ENCODE peak calls at places on chromosome 10, in five cellular contexts. R is endodermal cell; P is nephron progenitor cell; Z is choroid plexus epithelial cell; M is CD4-positive, alpha-beta T cell. K is an unnamed sample.

GRCh38 chr10:99996934-99997648 is 12.7 kb downstream of the DNMBP start:
- DNase-seq in R (no peak), P (no peak), Z (peak; percentile 62), M (no peak), K (no peak)

GRCh38 chr10:124671486-124672075 is 72.6 kb downstream of the FAM53B start:
- DNase-seq in R (peak; percentile 82), P (peak; percentile 31), Z (peak; percentile 23), M (no peak), K (no peak)

GRCh38 chr10:57579926-57580325 is 687.8 kb downstream of the IPMK start:
- DNase-seq in R (peak; percentile 79), P (no peak), Z (peak; percentile 65), M (no peak), K (no peak)

GRCh38 chr10:29119374-29119773 is 169.5 kb upstream of the LYZL1 start:
- DNase-seq in R (peak; percentile 93), P (peak; percentile 61), Z (peak; percentile 39), M (no peak), K (peak; percentile 34)

GRCh38 chr10:24452030-24452429 is 243.1 kb downstream of the KIAA1217 start:
- DNase-seq in R (no peak), P (no peak), Z (no peak), M (no peak), K (no peak)

GRCh38 chr10:87650838-87651237 is 8.8 kb upstream of the PAPSS2 start:
- DNase-seq in R (no peak), P (no peak), Z (no peak), M (no peak), K (no peak)

GRCh38 chr10:101839421-101840063 is 4.1 kb downstream of the KCNIP2 start:
- DNase-seq in R (peak; percentile 83), P (peak; percentile 71), Z (peak; percentile 36), M (no peak), K (no peak)

GRCh38 chr10:132665946-132666732 is 119.8 kb downstream of the NKX6-2 start:
- DNase-seq in R (no peak), P (no peak), Z (peak; percentile 72), M (no peak), K (no peak)

GRCh38 chr10:102113956-102114857 is 6.0 kb downstream of the LDB1 start:
- DNase-seq in R (peak; percentile 69), P (peak; percentile 53), Z (no peak), M (no peak), K (peak; percentile 17)

GRCh38 chr10:29304259-29305030 is 15.6 kb downstream of the LYZL1 start:
- DNase-seq in R (peak; percentile 87), P (peak; percentile 65), Z (peak; percentile 87), M (no peak), K (peak; percentile 31)

GRCh38 chr10:100109670-100110069 is 28.0 kb upstream of the CPN1 start:
- DNase-seq in R (peak; percentile 79), P (no peak), Z (no peak), M (no peak), K (no peak)

GRCh38 chr10:27844223-27844622 is 98.6 kb upstream of the MKX start:
- DNase-seq in R (no peak), P (no peak), Z (no peak), M (no peak), K (no peak)

GRCh38 chr10:7250236-7250635 is 160.6 kb downstream of the SFMBT2 start:
- DNase-seq in R (no peak), P (no peak), Z (no peak), M (no peak), K (no peak)

GRCh38 chr10:96043895-96044580 is 655 bp downstream of the CCNJ start:
- DNase-seq in R (peak; percentile 84), P (peak; percentile 75), Z (peak; percentile 43), M (peak; percentile 27), K (peak; percentile 39)

GRCh38 chr10:51689536-51689935 is 9.9 kb downstream of the CSTF2T start:
- DNase-seq in R (no peak), P (no peak), Z (no peak), M (no peak), K (no peak)

GRCh38 chr10:15738237-15738928 is 18.7 kb upstream of the ITGA8 start:
- DNase-seq in R (no peak), P (no peak), Z (peak; percentile 58), M (no peak), K (no peak)

GRCh38 chr10:34916368-34916767 is 101.3 kb upstream of the PARD3 start:
- DNase-seq in R (no peak), P (no peak), Z (peak; percentile 95), M (no peak), K (no peak)

GRCh38 chr10:62582804-62583208 is 208.6 kb downstream of the ZNF365 start:
- DNase-seq in R (no peak), P (no peak), Z (peak; percentile 98), M (no peak), K (no peak)

GRCh38 chr10:124745257-124745656 is 1.1 kb upstream of the FAM53B start:
- DNase-seq in R (no peak), P (no peak), Z (no peak), M (no peak), K (no peak)

GRCh38 chr10:42864575-42864974 is 82.0 kb downstream of the BMS1 start:
- DNase-seq in R (peak; percentile 78), P (no peak), Z (peak; percentile 39), M (no peak), K (no peak)

GRCh38 chr10:71659050-71659738 is 60.4 kb downstream of the C10orf105 start:
- DNase-seq in R (peak; percentile 82), P (no peak), Z (no peak), M (no peak), K (no peak)

GRCh38 chr10:79022565-79023488 is 45.9 kb upstream of the ZMIZ1 start:
- DNase-seq in R (peak; percentile 88), P (peak; percentile 21), Z (peak; percentile 76), M (no peak), K (no peak)

GRCh38 chr10:63825111-63825510 is 303.9 kb downstream of the REEP3 start:
- DNase-seq in R (no peak), P (no peak), Z (peak; percentile 10), M (no peak), K (no peak)

GRCh38 chr10:76684968-76685367 is 952.6 kb downstream of the KCNMA1 start:
- DNase-seq in R (no peak), P (no peak), Z (no peak), M (no peak), K (no peak)

GRCh38 chr10:111656066-111656465 is 527.5 kb downstream of the GPAM start:
- DNase-seq in R (no peak), P (no peak), Z (no peak), M (no peak), K (no peak)

GRCh38 chr10:84478155-84478554 is 149.8 kb downstream of the CCSER2 start:
- DNase-seq in R (no peak), P (no peak), Z (peak; percentile 77), M (no peak), K (no peak)

GRCh38 chr10:83045731-83046130 is 1093.6 kb upstream of the GHITM start:
- DNase-seq in R (no peak), P (no peak), Z (no peak), M (no peak), K (no peak)

GRCh38 chr10:83050815-83051214 is 1088.5 kb upstream of the GHITM start:
- DNase-seq in R (no peak), P (no peak), Z (no peak), M (no peak), K (no peak)
- TF ChIP-seq CTCF in R (peak; percentile 35), P (no peak), Z (no peak), M (no peak), K (no peak)

GRCh38 chr10:43884516-43885105 is 235.9 kb upstream of the ZNF32 start:
- DNase-seq in R (no peak), P (no peak), Z (no peak), M (no peak), K (no peak)

GRCh38 chr10:43888551-43888950 is 239.9 kb upstream of the ZNF32 start:
- DNase-seq in R (no peak), P (no peak), Z (peak; percentile 91), M (no peak), K (no peak)

GRCh38 chr10:43881657-43882056 is 233.0 kb upstream of the ZNF32 start:
- DNase-seq in R (no peak), P (no peak), Z (no peak), M (no peak), K (no peak)

GRCh38 chr10:43885252-43885651 is 236.6 kb upstream of the ZNF32 start:
- DNase-seq in R (peak; percentile 36), P (no peak), Z (no peak), M (no peak), K (no peak)

DNA sequence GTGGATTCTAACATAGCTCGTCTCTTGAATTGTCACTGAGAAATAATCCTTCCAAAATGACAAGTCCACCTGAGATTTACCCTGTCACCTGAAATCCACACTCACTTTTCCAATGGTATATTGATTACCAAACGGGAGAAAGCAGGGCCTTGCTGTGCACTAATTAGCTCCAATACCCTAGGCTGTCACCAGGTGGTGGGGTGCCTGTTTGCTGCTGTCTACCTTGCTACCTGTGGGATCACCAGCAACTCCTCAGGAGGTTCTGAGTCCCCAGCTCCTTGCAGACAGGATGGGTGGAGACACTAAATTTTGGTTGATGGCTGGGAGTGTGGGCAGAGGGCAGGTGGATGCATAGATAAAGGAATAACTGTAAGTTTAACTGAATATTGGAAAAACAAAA is 237.2 kb upstream of the ZNF32 start:
- DNase-seq in R (peak; percentile 77), P (no peak), Z (no peak), M (no peak), K (no peak)
- TF ChIP-seq CTCF in R (peak; percentile 77), P (no peak), Z (no peak), M (no peak), K (peak; percentile 54)

GRCh38 chr10:53997953-53998352 is 803.1 kb downstream of the PCDH15 start:
- DNase-seq in R (no peak), P (no peak), Z (peak; percentile 1), M (no peak), K (no peak)
- TF ChIP-seq CTCF in R (peak; percentile 73), P (peak; percentile 37), Z (no peak), M (no peak), K (peak; percentile 58)

GRCh38 chr10:103280505-103280904 is 3.6 kb downstream of the INA start:
- DNase-seq in R (no peak), P (no peak), Z (no peak), M (no peak), K (no peak)
- TF ChIP-seq CTCF in R (no peak), P (no peak), Z (no peak), M (no peak), K (no peak)

GRCh38 chr10:70268376-70268775 is 15.4 kb downstream of the NPFFR1 start:
- DNase-seq in R (no peak), P (no peak), Z (no peak), M (no peak), K (no peak)

GRCh38 chr10:70266701-70267100 is 17.1 kb downstream of the NPFFR1 start:
- DNase-seq in R (no peak), P (no peak), Z (no peak), M (no peak), K (no peak)

GRCh38 chr10:70267161-70267933 is 16.5 kb downstream of the NPFFR1 start:
- DNase-seq in R (peak; percentile 86), P (peak; percentile 14), Z (peak; percentile 87), M (no peak), K (no peak)

GRCh38 chr10:70266056-70266455 is 17.7 kb downstream of the NPFFR1 start:
- DNase-seq in R (no peak), P (no peak), Z (no peak), M (no peak), K (no peak)

GRCh38 chr10:70265032-70265689 is 18.6 kb downstream of the NPFFR1 start:
- DNase-seq in R (peak; percentile 90), P (no peak), Z (peak; percentile 48), M (no peak), K (no peak)
- TF ChIP-seq CTCF in R (peak; percentile 79), P (no peak), Z (peak; percentile 52), M (no peak), K (peak; percentile 56)